ENCODE peak calls at places on chromosomes 1 and 21, in ten cellular contexts. Y is adrenal gland, A is IMR-90, T is ovary, H is transverse colon, U is esophagus squamous epithelium, F is tibial nerve, Z is right lobe of liver, D is heart left ventricle, X is body of pancreas. N is an unnamed sample. For H3K4me1, the result is how much of the 10 kb centered on the place peaks cover.

GRCh38 chr1:243980471-243980870 is 70.6 kb upstream of the ZBTB18 start:
- DNase-seq in A (no peak), Y (no peak), Z (no peak), U (no peak), H (no peak), F (no peak), X (no peak), T (no peak), D (no peak), N (no peak)

GRCh38 chr1:93346472-93346991 is 825 bp downstream of the DR1 start:
- DNase-seq in X (no peak), D (no peak), A (peak), U (no peak), Z (no peak), F (no peak), Y (peak), T (no peak), H (peak), N (peak)

GRCh38 chr1:181087400-181087901 is 1.0 kb upstream of the IER5 start:
- DNase-seq in U (no peak), T (no peak), H (no peak), X (no peak), A (no peak), Y (peak), D (no peak), F (no peak), Z (no peak), N (no peak)

GRCh38 chr1:46487818-46488218 is 1.8 kb upstream of the DMBX1 start:
- DNase-seq in Y (no peak), T (no peak), H (no peak), U (no peak), F (no peak), D (no peak), X (no peak), A (no peak), Z (no peak), N (no peak)

GRCh38 chr1:63523738-63524137 is 413 bp downstream of the EFCAB7 start:
- DNase-seq in D (no peak), Y (peak), Z (no peak), T (no peak), U (no peak), X (peak), F (no peak), A (no peak), H (peak), N (no peak)

GRCh38 chr1:202811296-202812175 is 782 bp downstream of the PCAT6 start:
- DNase-seq in D (peak), T (peak), X (peak), Y (peak), U (no peak), F (no peak), Z (peak), H (peak), A (peak), N (peak)

GRCh38 chr1:244231572-244232315 is 180.7 kb downstream of the ZBTB18 start:
- DNase-seq in X (peak), F (no peak), D (no peak), A (peak), U (no peak), H (no peak), Z (peak), Y (peak), T (peak), N (peak)

GRCh38 chr1:181166377-181167196 is 78.1 kb downstream of the IER5 start:
- DNase-seq in X (peak), U (no peak), A (peak), Y (peak), Z (peak), T (peak), F (peak), H (peak), D (peak), N (peak)

GRCh38 chr1:16367258-16367967 is 371 bp downstream of the SZRD1 start:
- DNase-seq in Y (peak), D (peak), T (peak), U (peak), H (peak), A (peak), Z (peak), X (peak), F (peak), N (peak)

GRCh38 chr1:193703101-193703500 is 516.7 kb upstream of the B3GALT2 start:
- DNase-seq in Y (no peak), T (no peak), A (no peak), Z (no peak), F (no peak), H (no peak), X (no peak), D (no peak), U (no peak), N (no peak)

GRCh38 chr1:183308719-183309118 is 109.5 kb downstream of the NMNAT2 start:
- DNase-seq in X (no peak), T (no peak), H (no peak), Z (no peak), Y (no peak), U (no peak), D (no peak), F (no peak), A (no peak), N (no peak)

GRCh38 chr1:107250169-107250568 is 109.3 kb downstream of the NTNG1 start:
- DNase-seq in U (no peak), A (no peak), X (no peak), T (no peak), H (no peak), F (no peak), Z (no peak), Y (no peak), D (no peak), N (no peak)

GRCh38 chr1:230499496-230499895 is 73.4 kb upstream of the PGBD5 start:
- DNase-seq in A (no peak), T (no peak), Z (no peak), D (no peak), Y (no peak), F (no peak), X (no peak), U (no peak), H (no peak), N (no peak)

GRCh38 chr1:202124107-202124506 is 1.4 kb downstream of the GPR37L1 start:
- DNase-seq in T (no peak), D (no peak), H (no peak), F (no peak), U (no peak), A (no peak), X (no peak), Y (no peak), Z (no peak), N (no peak)

GRCh38 chr1:53295746-53296722 is 31.8 kb downstream of the LRP8 start:
- DNase-seq in U (no peak), T (no peak), H (peak), Z (no peak), X (no peak), A (no peak), Y (no peak), D (no peak), F (no peak), N (no peak)

GRCh38 chr1:40979241-40980067 is at the start of gene CTPS1:
- DNase-seq in D (peak), Z (peak), T (peak), F (peak), X (peak), A (peak), Y (peak), U (peak), H (peak), N (peak)

GRCh38 chr1:24970399-24970753 is 40.3 kb upstream of the RUNX3 start:
- DNase-seq in D (no peak), F (no peak), T (no peak), Z (no peak), U (no peak), A (peak), H (no peak), X (no peak), Y (no peak), N (no peak)

GRCh38 chr1:119987689-119988088 is 81.8 kb downstream of the NOTCH2 start:
- DNase-seq in F (no peak), X (no peak), A (no peak), Y (no peak), Z (no peak), T (no peak), D (no peak), U (no peak), H (no peak), N (no peak)

GRCh38 chr1:87600848-87601247 is 272.2 kb downstream of the LMO4 start:
- DNase-seq in U (no peak), A (peak), T (no peak), Y (no peak), X (no peak), Z (no peak), H (no peak), D (no peak), F (no peak), N (no peak)

GRCh38 chr1:43530483-43531452 is at the start of gene PTPRF:
- DNase-seq in H (peak), U (no peak), A (peak), T (peak), Y (peak), X (peak), D (no peak), F (no peak), Z (peak), N (no peak)

GRCh38 chr1:19728413-19729145 is 63.9 kb downstream of the HTR6 start:
- DNase-seq in Z (no peak), Y (peak), A (no peak), X (no peak), T (no peak), H (no peak), U (no peak), D (no peak), F (no peak), N (no peak)

GRCh38 chr1:67723620-67724019 is 38.6 kb downstream of the GADD45A start:
- DNase-seq in U (no peak), Y (peak), T (no peak), A (peak), H (no peak), X (no peak), F (no peak), D (no peak), Z (no peak), N (no peak)

GRCh38 chr21:38680401-38680800 is 125.3 kb upstream of the ETS2 start:
- DNase-seq in Y (no peak), D (no peak), F (no peak), U (no peak), X (no peak), H (no peak), T (no peak), A (no peak), Z (no peak), N (no peak)

GRCh38 chr1:115112496-115113375 is 23.4 kb upstream of the TSPAN2 start:
- DNase-seq in D (peak), U (no peak), T (peak), A (no peak), Y (peak), F (peak), X (peak), Z (peak), H (peak), N (no peak)

GRCh38 chr1:83100133-83100532 is 898.8 kb downstream of the TTLL7 start:
- DNase-seq in D (no peak), H (no peak), A (no peak), U (no peak), Y (no peak), Z (no peak), F (no peak), X (no peak), T (no peak), N (no peak)

GRCh38 chr1:29655945-29656866 is 419.9 kb downstream of the PTPRU start:
- DNase-seq in F (no peak), D (no peak), U (no peak), A (peak), Z (no peak), Y (no peak), T (no peak), H (no peak), X (peak), N (no peak)

GRCh38 chr1:7376676-7377075 is 394.4 kb upstream of the VAMP3 start:
- DNase-seq in Z (no peak), D (no peak), X (no peak), Y (no peak), A (no peak), T (no peak), U (no peak), F (no peak), H (no peak), N (no peak)

GRCh38 chr1:206939841-206940587 is 6.3 kb downstream of the PIGR start:
- DNase-seq in Y (no peak), U (no peak), D (no peak), X (peak), T (no peak), H (peak), Z (no peak), A (no peak), F (no peak), N (no peak)

GRCh38 chr1:159012495-159012894 is 2.8 kb downstream of the IFI16 start:
- DNase-seq in D (no peak), U (no peak), F (peak), X (no peak), T (no peak), A (peak), Y (peak), Z (peak), H (peak), N (no peak)

GRCh38 chr1:115829023-115829674 is 11.8 kb downstream of the NHLH2 start:
- DNase-seq in U (no peak), H (peak), Y (peak), D (peak), F (no peak), X (peak), Z (no peak), T (no peak), A (peak), N (no peak)

GRCh38 chr1:44237721-44238457 is 24.6 kb downstream of the DMAP1 start:
- DNase-seq in T (peak), A (peak), X (peak), U (no peak), D (peak), Y (peak), H (peak), F (no peak), Z (no peak), N (no peak)

GRCh38 chr1:22880174-22880601 is 92.5 kb downstream of the LACTBL1 start:
- DNase-seq in Z (no peak), Y (no peak), U (no peak), X (no peak), F (no peak), A (peak), H (no peak), T (no peak), D (no peak), N (no peak)

GRCh38 chr1:54305906-54306514 is 100.2 kb downstream of the SSBP3 start:
- DNase-seq in U (no peak), D (no peak), X (no peak), Y (no peak), F (no peak), H (no peak), T (no peak), Z (no peak), A (no peak), N (peak)

GRCh38 chr21:39842741-39843146 is 24.5 kb upstream of the PCP4 start:
- DNase-seq in Z (no peak), T (no peak), D (no peak), X (no peak), Y (no peak), U (no peak), A (no peak), F (no peak), H (no peak), N (no peak)

GRCh38 chr1:77796695-77797405 is 17.4 kb downstream of the MIGA1 start:
- DNase-seq in Z (no peak), X (no peak), D (no peak), H (no peak), T (no peak), A (no peak), U (no peak), Y (no peak), F (peak), N (no peak)

GRCh38 chr21:37564341-37564923 is 197.9 kb downstream of the DYRK1A start:
- DNase-seq in T (peak), Z (peak), A (peak), X (peak), Y (peak), H (peak), F (peak), U (peak), D (peak), N (peak)

GRCh38 chr1:186175588-186175987 is 199.5 kb downstream of the TPR start:
- DNase-seq in U (no peak), D (no peak), Z (no peak), H (no peak), Y (no peak), A (no peak), F (no peak), X (no peak), T (no peak), N (no peak)

GRCh38 chr1:63928197-63929105 is 154.6 kb downstream of the ROR1 start:
- DNase-seq in X (peak), H (no peak), F (no peak), U (no peak), Y (no peak), D (peak), T (no peak), Z (no peak), A (no peak), N (peak)

GRCh38 chr1:54331843-54332688 is 74.1 kb downstream of the SSBP3 start:
- DNase-seq in Z (no peak), H (no peak), X (peak), U (no peak), D (no peak), A (no peak), F (no peak), Y (peak), T (no peak), N (no peak)

GRCh38 chr1:209845405-209845725 is 17.6 kb downstream of the UTP25 start:
- DNase-seq in T (no peak), F (no peak), U (no peak), Z (no peak), H (no peak), D (no peak), Y (no peak), A (no peak), X (no peak), N (no peak)

DNA sequence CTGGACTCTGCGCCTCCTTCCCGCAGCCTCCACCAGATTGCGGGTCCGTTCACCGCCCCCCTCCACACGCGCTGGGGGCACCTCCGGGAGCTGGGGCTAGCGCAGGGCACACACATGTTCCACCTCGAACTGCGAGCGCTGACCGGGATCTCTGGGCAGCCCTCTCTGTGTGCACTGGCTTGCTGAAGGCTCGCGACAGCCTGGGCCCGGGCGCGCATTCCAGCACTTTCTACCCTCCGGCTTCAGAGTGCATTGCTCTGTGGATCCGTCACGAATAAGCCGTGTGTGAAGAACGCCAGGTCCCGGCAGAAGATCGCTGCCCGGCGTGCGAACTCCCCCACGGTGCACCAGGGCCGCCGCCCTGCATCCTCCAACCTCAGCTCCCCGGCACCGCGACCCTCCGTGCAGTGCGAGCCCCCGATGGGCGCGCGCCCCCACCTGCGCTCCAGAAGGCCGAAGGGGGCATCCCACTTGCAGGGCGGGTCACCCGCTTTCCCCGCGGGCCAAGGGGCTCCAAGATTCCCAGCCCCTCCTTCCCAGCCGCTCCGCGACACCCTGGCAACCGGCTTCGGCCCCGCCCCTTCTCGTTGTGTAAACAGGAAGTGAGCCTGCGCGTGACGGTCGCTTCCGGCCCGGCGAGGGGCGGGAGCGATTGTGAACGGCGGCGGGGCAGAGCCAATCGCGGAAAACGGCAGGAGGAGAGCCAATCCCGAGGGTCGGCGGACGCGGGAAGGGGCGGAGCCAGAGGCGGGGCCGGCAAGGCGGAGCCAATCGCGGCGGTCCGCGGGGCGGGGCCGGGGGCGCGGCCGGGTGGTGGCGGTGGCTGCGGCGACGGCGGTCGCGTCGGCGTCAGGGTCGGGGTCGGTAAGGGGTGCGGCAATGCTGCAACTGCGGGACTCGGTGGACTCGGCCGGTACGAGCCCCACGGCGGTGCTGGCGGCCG is at the start of gene TPRG1L:
- DNase-seq in U (peak), D (peak), X (peak), A (peak), Y (peak), H (peak), F (peak), T (peak), Z (peak), N (peak)
- TF ChIP-seq POLR2A in U (no peak), D (no peak), X (peak), A (no peak), Y (no peak), H (peak), F (peak), T (peak), Z (peak), N (peak)

GRCh38 chr1:10737651-10738050 is 58.8 kb downstream of the CASZ1 start:
- DNase-seq in X (no peak), H (no peak), F (no peak), U (no peak), Z (no peak), Y (no peak), T (no peak), D (no peak), A (no peak), N (no peak)
- H3K4me3 ChIP-seq in X (no peak), H (no peak), F (no peak), U (no peak), Z (no peak), Y (no peak), T (no peak), D (no peak), A (no peak), N (no peak)

GRCh38 chr1:113935970-113936369 is 6.8 kb downstream of the HIPK1 start:
- DNase-seq in Z (no peak), T (no peak), F (no peak), X (no peak), U (no peak), A (no peak), D (no peak), Y (no peak), H (no peak), N (no peak)
- H3K4me1 ChIP-seq in Z (under half), T (under half), F (under half), X (half or more), U (half or more), A (under half), D (under half), Y (under half), H (under half), N (half or more)

GRCh38 chr1:167991546-167991945 is 54.7 kb upstream of the MPC2 start:
- DNase-seq in F (no peak), U (no peak), X (no peak), D (no peak), H (no peak), Z (no peak), Y (no peak), A (no peak), T (no peak), N (no peak)

GRCh38 chr1:167981933-167982332 is 45.1 kb upstream of the MPC2 start:
- DNase-seq in T (no peak), F (no peak), U (no peak), H (no peak), A (peak), Y (no peak), Z (no peak), D (no peak), X (no peak), N (no peak)

GRCh38 chr1:167984886-167985489 is 48.1 kb upstream of the MPC2 start:
- DNase-seq in Y (no peak), D (no peak), H (no peak), A (no peak), T (no peak), Z (no peak), U (no peak), F (no peak), X (no peak), N (no peak)

GRCh38 chr1:167983797-167984196 is 46.9 kb upstream of the MPC2 start:
- DNase-seq in F (no peak), Z (no peak), U (no peak), T (no peak), X (no peak), Y (no peak), D (no peak), A (no peak), H (no peak), N (no peak)

GRCh38 chr1:167987174-167987573 is 50.3 kb upstream of the MPC2 start:
- DNase-seq in Z (no peak), Y (no peak), H (no peak), X (no peak), T (no peak), D (no peak), U (no peak), F (no peak), A (peak), N (no peak)
- TF ChIP-seq POLR2A in Z (no peak), Y (no peak), H (no peak), X (no peak), T (no peak), D (no peak), U (no peak), F (no peak), A (no peak), N (no peak)

GRCh38 chr21:43726686-43727570 is 8.0 kb downstream of the PDXK start:
- DNase-seq in T (no peak), X (peak), Z (no peak), F (no peak), Y (peak), D (peak), U (no peak), H (no peak), A (no peak), N (no peak)
- H3K4me3 ChIP-seq in T (no peak), X (no peak), Z (no peak), F (no peak), Y (no peak), D (no peak), U (no peak), H (no peak), A (no peak), N (no peak)

N was measured in gastrocnemius medialis.